ENCODE peak calls at places on chromosomes 1 and 21, in five cellular contexts. H, R, E, U and P are unnamed samples.

GRCh38 chr1:52142220-52143153 is 598 bp downstream of the ZFYVE9 start:
- DNase-seq in E (peak), H (no peak), R (no peak), U (peak), P (peak)

GRCh38 chr1:108043712-108044111 is 78.7 kb upstream of the VAV3 start:
- DNase-seq in E (no peak), U (peak), R (no peak), H (no peak), P (no peak)

GRCh38 chr1:11550664-11551283 is 71.8 kb downstream of the DISP3 start:
- DNase-seq in H (peak), R (peak), E (no peak), U (peak), P (peak)

GRCh38 chr21:35896060-35896459 is 164.3 kb downstream of the SETD4 start:
- DNase-seq in E (no peak), H (no peak), R (no peak), U (no peak), P (no peak)

GRCh38 chr1:116314305-116314919 is 58.6 kb upstream of the ATP1A1 start:
- DNase-seq in U (no peak), H (no peak), E (no peak), R (no peak), P (no peak)

GRCh38 chr1:29623501-29623900 is 387.2 kb downstream of the PTPRU start:
- DNase-seq in R (no peak), E (no peak), H (no peak), U (no peak), P (no peak)

GRCh38 chr1:4655674-4656532 is 1.5 kb downstream of the AJAP1 start:
- DNase-seq in E (no peak), U (peak), R (peak), H (no peak), P (peak)

GRCh38 chr1:236759252-236759859 is 35.7 kb upstream of the MTR start:
- DNase-seq in U (peak), R (peak), E (no peak), H (peak), P (peak)

GRCh38 chr21:42027085-42027803 is 17.1 kb upstream of the ZBTB21 start:
- DNase-seq in E (no peak), U (no peak), R (no peak), H (no peak), P (no peak)

GRCh38 chr1:234321211-234321610 is 52.0 kb upstream of the COA6 start:
- DNase-seq in U (peak), H (no peak), R (no peak), E (no peak), P (no peak)

GRCh38 chr1:27970401-27970800 is 10.6 kb downstream of the XKR8 start:
- DNase-seq in H (no peak), R (no peak), E (no peak), U (no peak), P (no peak)

GRCh38 chr1:159889821-159890252 is 10.1 kb downstream of the CFAP45 start:
- DNase-seq in E (no peak), R (no peak), U (peak), H (no peak), P (peak)

GRCh38 chr1:159896086-159896930 is 3.7 kb downstream of the CFAP45 start:
- DNase-seq in H (no peak), R (no peak), E (no peak), U (no peak), P (no peak)

GRCh38 chr1:159891275-159892157 is 8.4 kb downstream of the CFAP45 start:
- DNase-seq in U (peak), H (peak), R (peak), E (peak), P (peak)

GRCh38 chr1:159889202-159889601 is 10.8 kb downstream of the CFAP45 start:
- DNase-seq in U (peak), H (no peak), R (no peak), E (no peak), P (no peak)

DNA sequence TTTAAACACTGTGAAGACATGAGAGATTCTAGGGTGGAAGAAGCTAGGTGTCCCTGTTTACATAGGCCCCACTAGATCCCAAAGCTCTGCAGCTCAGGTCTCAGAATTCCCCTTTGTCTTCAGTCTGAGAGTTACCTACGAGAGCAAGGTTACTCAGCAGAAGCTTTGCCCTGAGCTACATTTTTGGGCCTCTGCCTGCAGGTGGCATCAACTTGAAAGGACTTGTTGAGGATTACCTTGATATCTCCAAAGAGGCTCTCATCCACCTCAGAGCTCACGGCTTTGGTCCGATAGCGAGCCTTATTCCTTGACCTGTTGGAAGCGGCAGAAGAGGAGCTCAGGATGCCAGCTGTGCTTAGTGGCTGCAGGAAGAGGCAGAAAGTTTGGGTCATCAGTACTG is 7.0 kb downstream of the CFAP45 start:
- DNase-seq in U (no peak), H (no peak), R (no peak), E (no peak), P (peak)
- TF ChIP-seq CTCF in U (peak), H (peak), R (no peak), E (no peak), P (no peak)

GRCh38 chr1:1292851-1293250 is 12.6 kb downstream of the SCNN1D start:
- DNase-seq in E (no peak), R (no peak), U (no peak), H (no peak), P (no peak)

GRCh38 chr1:1291611-1292441 is 11.6 kb downstream of the SCNN1D start:
- DNase-seq in E (peak), H (no peak), U (peak), R (peak), P (peak)

GRCh38 chr1:1292442-1292779 is 12.2 kb downstream of the SCNN1D start:
- DNase-seq in E (no peak), U (no peak), R (no peak), H (no peak), P (no peak)

GRCh38 chr1:1291023-1291528 is 10.8 kb downstream of the SCNN1D start:
- DNase-seq in U (no peak), E (peak), H (no peak), R (no peak), P (peak)

GRCh38 chr1:1290238-1290731 is 10.0 kb downstream of the SCNN1D start:
- DNase-seq in E (peak), U (peak), R (peak), H (no peak), P (peak)
- TF ChIP-seq CTCF in E (peak), U (peak), R (peak), H (peak), P (peak)

DNA sequence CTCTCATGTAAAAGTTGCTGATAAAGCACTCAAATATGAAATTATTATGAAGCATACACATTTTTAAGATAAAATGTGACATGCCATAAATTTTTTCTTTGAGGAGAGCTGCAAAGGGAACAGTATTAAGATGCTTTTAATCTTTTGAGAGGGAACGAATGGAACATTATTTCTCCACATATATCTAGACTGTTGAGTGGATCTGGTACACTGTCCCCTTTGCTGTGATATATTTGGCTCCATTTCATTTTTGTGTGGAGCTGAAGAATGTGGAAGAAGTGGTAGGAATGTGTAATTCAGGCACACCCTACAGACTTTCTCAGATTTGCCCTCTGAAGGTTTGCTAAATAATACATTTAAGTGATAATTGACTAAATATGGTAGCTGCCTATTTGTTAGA is 31.7 kb downstream of the PGM1 start:
- DNase-seq in R (no peak), E (no peak), H (no peak), U (no peak), P (no peak)
- TF ChIP-seq CTCF in R (no peak), E (no peak), H (no peak), U (no peak), P (no peak)

GRCh38 chr1:92803140-92803887 is 18.4 kb upstream of the EVI5 start:
- DNase-seq in U (no peak), E (no peak), R (no peak), H (no peak), P (no peak)
- TF ChIP-seq CTCF in U (no peak), E (no peak), R (no peak), H (no peak), P (no peak)

GRCh38 chr21:39175154-39175553 is 8.1 kb downstream of the PSMG1 start:
- DNase-seq in E (no peak), H (no peak), R (no peak), U (peak), P (no peak)
- TF ChIP-seq CTCF in E (peak), H (peak), R (peak), U (peak), P (peak)

DNA sequence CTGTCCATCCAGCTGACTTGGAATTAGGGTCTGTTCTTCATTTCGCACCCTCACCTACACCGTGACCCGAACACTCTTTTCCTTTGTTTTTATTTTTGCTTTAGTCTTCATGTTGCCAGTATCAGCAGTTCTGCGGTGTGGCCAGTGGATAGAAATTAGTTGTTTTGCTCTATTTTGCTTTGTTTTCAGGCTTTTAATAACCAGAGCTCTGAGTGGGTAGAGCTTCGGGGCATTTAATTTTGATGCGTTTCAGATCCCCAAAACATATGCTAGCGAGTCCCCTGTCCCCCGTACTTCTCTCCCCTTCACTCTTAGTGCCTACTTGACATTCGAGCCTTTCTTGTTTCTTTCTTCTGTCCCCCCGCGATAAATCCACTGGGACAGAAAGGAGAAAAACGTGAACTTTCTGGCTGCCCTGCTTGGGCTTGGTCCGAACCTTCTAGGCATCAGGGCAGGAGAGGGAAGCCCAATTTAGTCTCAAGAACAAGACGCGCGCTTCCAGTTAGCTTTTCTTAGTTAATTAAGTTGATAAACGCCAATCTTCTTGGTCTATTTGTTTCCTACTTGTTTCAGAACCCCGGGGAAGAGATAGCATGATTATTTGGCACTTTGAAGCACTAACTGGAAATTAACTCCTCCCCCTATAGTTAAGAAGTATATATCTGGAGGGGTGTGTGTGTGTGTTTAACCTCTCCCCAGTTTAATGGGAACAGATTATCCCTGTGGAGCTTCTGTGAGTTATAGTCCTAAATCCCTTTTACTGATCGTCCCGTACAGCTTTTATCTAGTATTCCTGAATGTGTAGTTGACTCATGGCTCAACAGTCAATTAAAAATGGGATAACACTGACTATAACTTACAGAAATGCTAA is 867 bp downstream of the SWT1 start:
- DNase-seq in E (no peak), U (no peak), R (no peak), H (no peak), P (no peak)
- TF ChIP-seq CTCF in E (no peak), U (no peak), R (no peak), H (no peak), P (no peak)

DNA sequence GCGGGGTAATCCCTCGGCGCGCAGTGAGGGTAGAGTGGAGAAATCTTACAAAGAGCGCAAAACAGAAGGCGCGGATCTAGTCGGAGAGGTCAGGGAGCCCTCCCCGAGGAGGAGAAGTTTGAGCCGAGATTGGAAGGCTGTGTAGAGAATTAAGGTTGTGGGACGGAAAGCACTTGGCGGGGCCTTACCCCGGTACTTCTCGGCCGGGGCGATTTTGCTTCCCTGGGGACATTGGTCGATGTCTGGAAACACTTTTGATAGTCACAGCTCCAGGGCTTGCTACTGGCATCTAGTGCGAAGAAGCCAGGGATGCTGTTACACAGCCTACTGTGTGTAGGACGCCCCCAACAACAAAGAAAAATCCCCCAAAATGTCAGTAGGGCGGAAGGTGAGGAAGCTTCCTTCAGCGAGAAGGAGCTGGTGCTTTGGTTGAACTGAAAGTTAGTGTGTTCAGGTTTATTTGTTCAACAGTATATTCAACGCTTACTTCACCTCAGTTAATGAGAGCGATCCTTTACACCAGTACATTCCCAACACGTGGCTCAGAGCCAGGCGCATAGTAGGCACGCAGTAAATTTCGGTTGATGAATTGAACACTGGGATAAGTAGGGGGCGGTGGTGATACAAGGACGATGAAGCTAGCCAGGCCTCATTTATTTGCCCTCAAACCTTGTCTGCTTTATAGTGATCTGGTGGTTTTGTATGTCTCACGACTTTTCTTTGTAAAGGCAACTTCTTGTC is 814 bp downstream of the CEP85 start:
- DNase-seq in R (no peak), U (peak), H (no peak), E (no peak), P (peak)
- TF ChIP-seq CTCF in R (no peak), U (peak), H (no peak), E (no peak), P (no peak)